ENCODE peak calls at places on chromosomes 12 and 14, in five cellular contexts. W is mucosa of descending colon; E is EL; X is B cell; S is stimulated activated CD4-positive, alpha-beta T cell treated with anti-CD3 and anti-CD28 coated beads, Interleukin-15, amount 100 ng/mL, for 1 hour. O is an unnamed sample.
A peak's percentile ranks its signal among the peaks of the same experiment; 100 is the strongest.

GRCh38 chr14:92981726-92982125 is 58.8 kb downstream of the CHGA start:
- DNase-seq in W (no peak), E (no peak), X (no peak), S (no peak), O (no peak)

GRCh38 chr12:78697817-78698415 is 166.7 kb upstream of the SYT1 start:
- DNase-seq in W (no peak), E (peak; percentile 41), X (no peak), S (no peak), O (no peak)

GRCh38 chr12:54337280-54337842 is 12.4 kb downstream of the COPZ1 start:
- DNase-seq in W (no peak), E (no peak), X (no peak), S (no peak), O (no peak)

GRCh38 chr12:80484778-80485177 is 40.7 kb downstream of the PTPRQ start:
- DNase-seq in W (no peak), E (no peak), X (no peak), S (no peak), O (no peak)

GRCh38 chr14:68291820-68292219 is 472.2 kb downstream of the RAD51B start:
- DNase-seq in W (no peak), E (no peak), X (no peak), S (no peak), O (no peak)

GRCh38 chr12:95998611-95999300 is 2.6 kb upstream of the HAL start:
- DNase-seq in W (peak; percentile 58), E (peak; percentile 60), X (peak; percentile 64), S (no peak), O (no peak)

GRCh38 chr12:94109154-94109553 is 39.2 kb upstream of the PLXNC1 start:
- DNase-seq in W (no peak), E (peak; percentile 70), X (no peak), S (peak; percentile 27), O (no peak)

GRCh38 chr12:41634096-41634495 is 446.0 kb downstream of the PDZRN4 start:
- DNase-seq in W (no peak), E (no peak), X (no peak), S (no peak), O (no peak)

GRCh38 chr14:70188608-70189540 is at the start of gene SLC8A3:
- DNase-seq in W (peak; percentile 2), E (peak; percentile 49), X (peak; percentile 59), S (no peak), O (peak; percentile 68)

GRCh38 chr12:128807161-128807724 is 16.5 kb downstream of the SLC15A4 start:
- DNase-seq in W (no peak), E (no peak), X (no peak), S (no peak), O (no peak)

GRCh38 chr12:6533653-6534157 is 612 bp upstream of the GAPDH start:
- DNase-seq in W (peak; percentile 75), E (peak; percentile 92), X (peak; percentile 61), S (peak; percentile 34), O (peak; percentile 86)

GRCh38 chr12:55742719-55743130 is at the start of gene GDF11:
- DNase-seq in W (peak; percentile 74), E (peak; percentile 82), X (no peak), S (peak; percentile 60), O (peak; percentile 89)

GRCh38 chr12:71071466-71072097 is 86.2 kb downstream of the TSPAN8 start:
- DNase-seq in W (no peak), E (no peak), X (no peak), S (no peak), O (no peak)

GRCh38 chr14:51828017-51828797 is 32.2 kb upstream of the GNG2 start:
- DNase-seq in W (peak; percentile 18), E (peak; percentile 82), X (peak; percentile 38), S (peak; percentile 29), O (peak; percentile 75)

GRCh38 chr12:84661732-84662326 is 250.8 kb downstream of the SLC6A15 start:
- DNase-seq in W (no peak), E (peak; percentile 14), X (no peak), S (no peak), O (no peak)

GRCh38 chr12:54624316-54625279 is 10.1 kb downstream of the LACRT start:
- DNase-seq in W (no peak), E (no peak), X (no peak), S (no peak), O (no peak)

GRCh38 chr14:71361335-71361734 is 454.1 kb downstream of the PCNX1 start:
- DNase-seq in W (no peak), E (peak; percentile 49), X (no peak), S (no peak), O (no peak)

GRCh38 chr14:55571125-55571889 is 8.7 kb upstream of the KTN1 start:
- DNase-seq in W (no peak), E (no peak), X (peak; percentile 12), S (no peak), O (no peak)

GRCh38 chr12:43842259-43842658 is 6.4 kb downstream of the TMEM117 start:
- DNase-seq in W (no peak), E (no peak), X (no peak), S (no peak), O (no peak)

GRCh38 chr14:104221636-104222375 is 83.4 kb downstream of the KIF26A start:
- DNase-seq in W (no peak), E (no peak), X (no peak), S (no peak), O (no peak)

GRCh38 chr12:7981446-7981845 is 45.5 kb upstream of the SLC2A3 start:
- DNase-seq in W (no peak), E (no peak), X (no peak), S (no peak), O (no peak)

GRCh38 chr14:98578204-98578603 is 693.8 kb downstream of the BCL11B start:
- DNase-seq in W (no peak), E (no peak), X (no peak), S (no peak), O (no peak)

GRCh38 chr12:607541-608001 is 55.7 kb downstream of the NINJ2 start:
- DNase-seq in W (no peak), E (no peak), X (no peak), S (no peak), O (no peak)

GRCh38 chr14:96923003-96923402 is 125.8 kb downstream of the VRK1 start:
- DNase-seq in W (no peak), E (no peak), X (no peak), S (no peak), O (no peak)

GRCh38 chr14:29037428-29037827 is 270.8 kb downstream of the FOXG1 start:
- DNase-seq in W (no peak), E (peak; percentile 59), X (no peak), S (no peak), O (no peak)

GRCh38 chr12:96195845-96196451 is 1.8 kb downstream of the ELK3 start:
- DNase-seq in W (peak; percentile 27), E (peak; percentile 84), X (no peak), S (peak; percentile 40), O (no peak)

GRCh38 chr14:91244501-91244901 is at the start of gene GPR68:
- DNase-seq in W (peak; percentile 50), E (peak; percentile 28), X (no peak), S (no peak), O (peak; percentile 76)

GRCh38 chr12:76878045-76878898 is 547 bp downstream of the CSRP2 start:
- DNase-seq in W (peak; percentile 11), E (peak; percentile 55), X (peak; percentile 65), S (peak; percentile 0), O (no peak)

GRCh38 chr12:19190292-19191031 is 60.9 kb downstream of the PLEKHA5 start:
- DNase-seq in W (no peak), E (peak; percentile 61), X (no peak), S (no peak), O (no peak)

GRCh38 chr12:132772551-132772950 is 10.9 kb upstream of the ANKLE2 start:
- DNase-seq in W (no peak), E (no peak), X (peak; percentile 87), S (no peak), O (no peak)

GRCh38 chr12:128007250-128007649 is 259.7 kb upstream of the TMEM132C start:
- DNase-seq in W (no peak), E (no peak), X (no peak), S (no peak), O (no peak)

GRCh38 chr12:50132505-50133135 is 20.6 kb downstream of the COX14 start:
- DNase-seq in W (peak; percentile 21), E (no peak), X (no peak), S (no peak), O (no peak)

GRCh38 chr12:52913424-52913821 is 8.5 kb upstream of the KRT8 start:
- DNase-seq in W (peak; percentile 80), E (no peak), X (no peak), S (no peak), O (no peak)

GRCh38 chr12:106903241-106903950 is 52.3 kb upstream of the TMEM263 start:
- DNase-seq in W (peak; percentile 93), E (peak; percentile 68), X (peak; percentile 39), S (peak; percentile 62), O (peak; percentile 75)

GRCh38 chr12:38350342-38351181 is 34.0 kb downstream of the ALG10B start:
- DNase-seq in W (no peak), E (no peak), X (no peak), S (no peak), O (no peak)

O was measured in Right ventricle myocardium inferior.